ENCODE peak calls at places on chromosomes 5 and 9, in eight cellular contexts. E, Q, B, U, C, P, G and I are unnamed samples.

GRCh38 chr9:2016411-2017208 is 1.5 kb downstream of the SMARCA2 start:
- DNase-seq in C (peak; percentile 87), P (peak; percentile 87), B (no peak), U (peak; percentile 73), E (peak; percentile 78), Q (peak; percentile 63), G (peak; percentile 75), I (peak; percentile 82)

GRCh38 chr5:72625369-72625768 is 118.2 kb upstream of the ZNF366 start:
- DNase-seq in U (no peak), P (no peak), G (no peak), E (no peak), C (no peak), Q (no peak), B (no peak), I (no peak)

GRCh38 chr5:149060325-149060724 is 2.5 kb downstream of the SH3TC2 start:
- DNase-seq in G (no peak), B (no peak), C (no peak), U (no peak), E (no peak), P (no peak), Q (peak; percentile 79), I (no peak)

GRCh38 chr9:98994226-98995058 is 50.7 kb downstream of the COL15A1 start:
- DNase-seq in B (no peak), Q (no peak), E (no peak), C (peak; percentile 7), P (no peak), U (no peak), G (no peak), I (no peak)

GRCh38 chr5:178115835-178116405 is 2.6 kb downstream of the N4BP3 start:
- DNase-seq in U (peak; percentile 21), B (no peak), C (peak; percentile 82), P (no peak), E (peak; percentile 89), G (no peak), Q (no peak), I (no peak)

GRCh38 chr5:130893003-130893402 is 272.1 kb downstream of the HINT1 start:
- DNase-seq in B (no peak), G (no peak), C (no peak), Q (no peak), P (no peak), E (no peak), U (no peak), I (no peak)

GRCh38 chr9:117706421-117707150 is 2.4 kb downstream of the TLR4 start:
- DNase-seq in P (no peak), G (no peak), B (no peak), Q (no peak), U (no peak), C (no peak), E (no peak), I (no peak)

GRCh38 chr9:89750117-89750551 is 145.3 kb downstream of the GADD45G start:
- DNase-seq in B (no peak), U (no peak), Q (no peak), P (no peak), G (peak; percentile 29), E (peak; percentile 80), C (peak; percentile 61), I (no peak)

GRCh38 chr5:1447772-1448361 is 2.6 kb upstream of the SLC6A3 start:
- DNase-seq in E (no peak), B (no peak), Q (no peak), C (peak; percentile 33), G (no peak), U (no peak), P (peak; percentile 53), I (no peak)

GRCh38 chr5:170273968-170274710 is 23.4 kb downstream of the LCP2 start:
- DNase-seq in P (no peak), C (peak; percentile 89), Q (no peak), U (peak; percentile 66), E (peak; percentile 55), B (no peak), G (no peak), I (no peak)

GRCh38 chr5:56815657-56816545 is 552 bp downstream of the MAP3K1 start:
- DNase-seq in U (peak; percentile 70), Q (peak; percentile 32), B (no peak), E (peak; percentile 65), C (peak; percentile 76), P (peak; percentile 68), G (peak; percentile 30), I (peak; percentile 72)

GRCh38 chr5:165321912-165322311 is 1816.5 kb downstream of the MAT2B start:
- DNase-seq in Q (peak; percentile 77), G (no peak), P (no peak), B (peak; percentile 21), U (no peak), E (no peak), C (no peak), I (no peak)

DNA sequence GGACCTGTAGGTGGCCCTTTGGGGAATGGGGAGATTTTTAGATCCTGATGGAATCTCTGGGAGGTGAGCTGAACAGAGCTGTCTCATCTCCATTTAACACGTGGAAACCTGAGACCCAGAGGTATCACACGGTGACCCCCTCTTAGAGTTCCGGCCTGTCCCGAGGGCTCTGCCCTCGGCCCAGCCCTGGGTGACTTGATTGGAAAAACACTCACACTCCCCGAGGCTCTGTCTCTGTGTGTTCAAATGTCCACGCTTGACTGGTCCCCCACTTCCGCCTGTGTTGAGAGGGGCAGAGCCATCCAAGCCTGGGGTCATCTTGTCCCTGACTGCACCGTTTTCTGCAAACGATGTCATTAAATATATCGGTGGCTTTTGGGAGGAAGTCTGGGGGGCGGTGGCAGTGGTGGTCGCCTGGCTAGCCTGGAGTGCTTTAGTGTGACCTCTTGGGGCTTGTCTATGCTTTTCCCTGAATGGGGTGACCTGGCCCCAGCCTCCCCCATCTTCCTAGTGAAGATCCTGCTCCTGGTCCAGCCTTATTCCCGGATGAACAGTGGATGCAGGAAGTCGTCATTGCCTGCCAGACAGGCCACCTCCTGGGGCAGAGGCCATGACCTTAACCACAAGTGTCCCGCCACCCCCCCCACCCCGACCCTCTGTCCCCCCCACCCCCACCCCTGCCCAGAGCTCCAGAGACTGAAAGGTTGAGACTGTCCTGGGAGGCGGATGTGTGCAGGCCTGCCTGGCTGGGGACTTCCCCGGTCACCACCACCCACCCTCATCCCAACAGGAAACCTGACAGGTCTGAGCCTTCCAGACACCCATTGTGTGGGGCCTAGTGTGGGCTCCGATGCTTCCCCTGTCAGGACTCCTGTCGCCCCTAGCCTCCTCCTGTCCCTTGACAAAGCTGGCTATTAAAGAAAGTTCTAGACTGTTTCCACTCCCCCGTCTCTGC is 5.3 kb upstream of the DAB2IP start:
- DNase-seq in E (no peak), G (no peak), B (no peak), P (peak; percentile 42), Q (no peak), C (no peak), U (peak; percentile 42), I (no peak)
- H3K27ac ChIP-seq in E (no peak overlapping the region), G (peak overlapping the region; percentile 43), B (no peak overlapping the region), P (no peak overlapping the region), Q (no peak overlapping the region), C (no peak overlapping the region), U (no peak overlapping the region), I (no peak overlapping the region)

GRCh38 chr9:134670042-134670525 is 28.5 kb downstream of the COL5A1 start:
- DNase-seq in E (no peak), B (peak; percentile 48), U (no peak), Q (peak; percentile 94), G (no peak), C (no peak), P (no peak), I (no peak)
- H3K27ac ChIP-seq in E (no peak overlapping the region), B (no peak overlapping the region), U (no peak overlapping the region), Q (peak overlapping the region; percentile 12), G (peak overlapping the region; percentile 31), C (no peak overlapping the region), P (peak overlapping the region; percentile 37), I (no peak overlapping the region)

GRCh38 chr9:104836235-104836634 is 72.3 kb downstream of the NIPSNAP3B start:
- DNase-seq in C (no peak), E (no peak), B (no peak), Q (peak; percentile 15), U (peak; percentile 12), G (no peak), P (no peak), I (no peak)
- H3K27ac ChIP-seq in C (no peak overlapping the region), E (no peak overlapping the region), B (no peak overlapping the region), Q (no peak overlapping the region), U (no peak overlapping the region), G (no peak overlapping the region), P (no peak overlapping the region), I (peak overlapping the region; percentile 12)

GRCh38 chr9:94851467-94851866 is 125.0 kb downstream of the AOPEP start:
- DNase-seq in E (no peak), Q (no peak), G (no peak), B (no peak), C (no peak), P (no peak), U (no peak), I (no peak)

GRCh38 chr9:94843089-94843488 is 116.6 kb downstream of the AOPEP start:
- DNase-seq in E (peak; percentile 41), B (no peak), Q (no peak), G (no peak), U (no peak), C (no peak), P (no peak), I (no peak)

GRCh38 chr9:94850540-94851434 is 124.3 kb downstream of the AOPEP start:
- DNase-seq in E (no peak), P (no peak), C (no peak), G (no peak), Q (no peak), U (no peak), B (no peak), I (no peak)

GRCh38 chr9:94846739-94847138 is 120.2 kb downstream of the AOPEP start:
- DNase-seq in B (no peak), U (no peak), P (no peak), G (no peak), Q (no peak), E (no peak), C (no peak), I (no peak)

DNA sequence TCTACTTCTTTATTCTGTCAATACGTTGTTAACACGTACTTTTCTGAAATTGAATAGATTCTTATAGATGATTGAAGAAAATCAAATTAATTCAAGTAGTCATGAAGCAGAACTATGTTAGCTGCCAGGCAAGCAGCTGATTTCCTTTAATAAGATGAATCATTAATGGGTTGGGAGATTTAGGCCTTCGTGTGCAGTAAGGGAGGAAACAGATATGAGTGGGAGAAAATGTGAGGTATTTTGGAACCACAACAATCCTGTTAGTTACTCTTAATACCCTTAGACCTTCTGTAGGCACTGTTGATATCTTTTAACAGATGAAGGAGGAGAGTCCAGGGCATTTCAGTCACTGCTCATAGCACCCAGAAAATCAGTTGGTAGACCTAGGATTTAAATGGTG is 121.0 kb downstream of the AOPEP start:
- DNase-seq in G (no peak), U (no peak), E (no peak), C (no peak), P (no peak), B (peak; percentile 57), Q (peak; percentile 86), I (no peak)
- H3K27ac ChIP-seq in G (peak overlapping the region; percentile 61), U (no peak overlapping the region), E (no peak overlapping the region), C (no peak overlapping the region), P (no peak overlapping the region), B (peak overlapping the region; percentile 59), Q (peak overlapping the region; percentile 55), I (no peak overlapping the region)